ENCODE peak calls at places on chromosomes 12 and 14, in four cellular contexts. J is fibroblast of lung, N is neural progenitor cell, Q is mammary epithelial cell. V is an unnamed sample.

GRCh38 chr14:75570797-75571196 is 7.6 kb upstream of the FLVCR2 start:
- DNase-seq in J (no peak), N (no peak), Q (no peak), V (no peak)

GRCh38 chr14:51396222-51396815 is 156.3 kb downstream of the TMX1 start:
- DNase-seq in J (peak), N (no peak), Q (peak), V (peak)

GRCh38 chr14:71290960-71291466 is 383.8 kb downstream of the PCNX1 start:
- DNase-seq in J (peak), N (no peak), Q (peak), V (peak)

GRCh38 chr14:104291123-104292000 is 153.0 kb downstream of the KIF26A start:
- DNase-seq in J (no peak), N (peak), Q (no peak), V (no peak)

GRCh38 chr12:13538136-13538535 is 341.6 kb downstream of the EMP1 start:
- DNase-seq in J (no peak), N (no peak), Q (no peak), V (no peak)

GRCh38 chr14:63752449-63753169 is 24.7 kb upstream of the SGPP1 start:
- DNase-seq in J (peak), N (no peak), Q (peak), V (peak)

GRCh38 chr14:97783001-97783400 is 985.8 kb downstream of the VRK1 start:
- DNase-seq in J (no peak), N (no peak), Q (no peak), V (no peak)

GRCh38 chr12:110940933-110941332 is 20.6 kb upstream of the MYL2 start:
- DNase-seq in J (no peak), N (no peak), Q (no peak), V (no peak)

GRCh38 chr12:132342828-132343227 is 13.4 kb upstream of the GALNT9 start:
- DNase-seq in J (no peak), N (no peak), Q (no peak), V (no peak)

GRCh38 chr14:100738269-100738691 is 11.6 kb downstream of the DLK1 start:
- DNase-seq in J (no peak), N (no peak), Q (no peak), V (no peak)

GRCh38 chr14:55354500-55354899 is 57.1 kb downstream of the ATG14 start:
- DNase-seq in J (peak), N (peak), Q (peak), V (no peak)

GRCh38 chr12:46246021-46246700 is 22.7 kb downstream of the SLC38A1 start:
- DNase-seq in J (no peak), N (no peak), Q (no peak), V (no peak)

GRCh38 chr12:73159952-73160351 is 887.8 kb downstream of the TRHDE start:
- DNase-seq in J (no peak), N (no peak), Q (no peak), V (no peak)

GRCh38 chr12:131773582-131774221 is 54.5 kb upstream of the MMP17 start:
- DNase-seq in J (no peak), N (no peak), Q (no peak), V (no peak)

GRCh38 chr12:47894652-47895051 is 10.1 kb downstream of the VDR start:
- DNase-seq in J (no peak), N (no peak), Q (no peak), V (no peak)

GRCh38 chr14:67409461-67409860 is 2.5 kb downstream of the PLEK2 start:
- DNase-seq in J (no peak), N (no peak), Q (peak), V (peak)

GRCh38 chr12:100528471-100529139 is 44.9 kb upstream of the GAS2L3 start:
- DNase-seq in J (no peak), N (no peak), Q (no peak), V (no peak)

GRCh38 chr14:51225751-51226150 is 14.3 kb upstream of the TMX1 start:
- DNase-seq in J (peak), N (no peak), Q (no peak), V (no peak)

GRCh38 chr12:117063162-117063911 is 35.9 kb downstream of the TESC start:
- DNase-seq in J (no peak), N (no peak), Q (no peak), V (no peak)

GRCh38 chr12:19036673-19037357 is 92.7 kb upstream of the PLEKHA5 start:
- DNase-seq in J (no peak), N (no peak), Q (no peak), V (no peak)

GRCh38 chr12:89919241-89919906 is 210.7 kb upstream of the ATP2B1 start:
- DNase-seq in J (no peak), N (no peak), Q (no peak), V (no peak)

GRCh38 chr12:16350682-16351081 is 3.2 kb downstream of the MGST1 start:
- DNase-seq in J (peak), N (peak), Q (peak), V (peak)

GRCh38 chr12:80032967-80033366 is 66.4 kb upstream of the OTOGL start:
- DNase-seq in J (no peak), N (no peak), Q (no peak), V (no peak)

GRCh38 chr12:70609739-70610491 is 27.3 kb downstream of the PTPRB start:
- DNase-seq in J (peak), N (peak), Q (peak), V (no peak)

GRCh38 chr14:106506901-106507305 is 980.5 kb downstream of the TMEM121 start:
- DNase-seq in J (no peak), N (no peak), Q (no peak), V (no peak)

GRCh38 chr12:47770086-47770726 is 2.8 kb upstream of the SLC48A1 start:
- DNase-seq in J (peak), N (no peak), Q (no peak), V (no peak)

GRCh38 chr12:13573698-13574321 is 377.3 kb downstream of the EMP1 start:
- DNase-seq in J (peak), N (no peak), Q (peak), V (peak)

GRCh38 chr12:27460471-27460978 is 14.0 kb downstream of the SMCO2 start:
- DNase-seq in J (no peak), N (no peak), Q (peak), V (peak)

DNA sequence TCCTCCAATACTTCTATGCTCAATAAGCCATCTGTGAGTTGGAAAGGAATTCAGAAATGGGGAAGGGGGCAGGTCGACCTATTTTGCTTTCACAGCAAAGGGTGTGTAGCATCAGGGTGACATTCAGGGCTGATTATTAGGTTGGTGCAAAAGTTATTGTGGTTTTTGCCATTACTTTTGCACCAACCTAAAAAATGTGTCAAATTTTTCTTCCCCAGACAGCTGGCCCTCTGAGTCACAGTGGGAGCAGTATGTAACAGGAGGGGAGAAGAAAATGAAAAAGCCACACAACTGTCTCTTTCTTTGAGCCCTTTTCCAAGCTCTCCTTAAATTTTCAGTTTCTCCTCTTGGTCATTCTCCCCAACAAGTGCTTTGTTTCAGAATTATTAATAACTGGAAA is 47.1 kb upstream of the GZMB start:
- DNase-seq in J (no peak), N (no peak), Q (no peak), V (no peak)
- H3K27ac ChIP-seq in J (no peak), N (no peak), Q (no peak), V (no peak)

DNA sequence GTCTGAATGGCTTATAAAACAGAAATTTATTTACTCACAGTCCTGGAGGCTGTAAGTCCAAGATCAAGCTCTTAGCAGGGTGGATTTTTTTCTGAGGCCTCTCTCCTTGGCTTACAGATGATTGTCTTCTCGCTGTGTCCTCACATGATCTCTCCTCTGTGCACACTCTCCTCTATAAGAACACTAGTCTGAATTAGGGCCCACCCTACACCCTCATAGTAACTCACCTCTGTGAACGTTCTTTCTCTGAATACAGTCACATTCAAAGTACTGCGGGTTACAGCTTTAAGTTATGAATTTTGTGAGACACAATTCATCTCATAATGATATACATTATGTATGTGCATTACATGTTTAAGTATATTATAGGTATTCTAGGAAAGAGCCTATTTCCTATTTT is 135.7 kb upstream of the ATXN7L3B start:
- DNase-seq in J (no peak), N (no peak), Q (no peak), V (no peak)
- H3K27ac ChIP-seq in J (no peak), N (no peak), Q (no peak), V (no peak)

DNA sequence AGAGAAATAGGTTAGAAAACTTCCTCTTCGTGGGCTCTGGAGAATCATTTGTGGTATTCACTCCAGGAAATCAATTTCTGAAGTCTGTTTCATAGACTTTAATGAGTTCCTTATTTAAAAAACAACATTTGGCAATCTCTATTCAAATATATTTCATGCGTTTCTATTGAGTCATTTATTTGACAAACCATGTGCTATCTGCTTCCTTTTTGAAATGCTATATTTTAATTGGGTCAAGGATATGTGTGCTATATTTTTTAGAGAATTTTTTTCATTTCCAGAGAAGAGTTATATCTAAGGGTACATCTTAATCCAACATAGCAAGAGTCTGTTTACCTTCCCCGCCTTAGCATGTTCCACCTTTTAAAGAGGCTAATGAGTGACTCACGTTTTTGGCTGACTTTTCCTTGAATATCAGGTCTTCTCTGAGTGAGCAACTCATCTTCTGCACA is 252.4 kb upstream of the EGLN3 start:
- DNase-seq in J (no peak), N (no peak), Q (peak), V (peak)
- H3K27ac ChIP-seq in J (no peak), N (no peak), Q (peak), V (no peak)

DNA sequence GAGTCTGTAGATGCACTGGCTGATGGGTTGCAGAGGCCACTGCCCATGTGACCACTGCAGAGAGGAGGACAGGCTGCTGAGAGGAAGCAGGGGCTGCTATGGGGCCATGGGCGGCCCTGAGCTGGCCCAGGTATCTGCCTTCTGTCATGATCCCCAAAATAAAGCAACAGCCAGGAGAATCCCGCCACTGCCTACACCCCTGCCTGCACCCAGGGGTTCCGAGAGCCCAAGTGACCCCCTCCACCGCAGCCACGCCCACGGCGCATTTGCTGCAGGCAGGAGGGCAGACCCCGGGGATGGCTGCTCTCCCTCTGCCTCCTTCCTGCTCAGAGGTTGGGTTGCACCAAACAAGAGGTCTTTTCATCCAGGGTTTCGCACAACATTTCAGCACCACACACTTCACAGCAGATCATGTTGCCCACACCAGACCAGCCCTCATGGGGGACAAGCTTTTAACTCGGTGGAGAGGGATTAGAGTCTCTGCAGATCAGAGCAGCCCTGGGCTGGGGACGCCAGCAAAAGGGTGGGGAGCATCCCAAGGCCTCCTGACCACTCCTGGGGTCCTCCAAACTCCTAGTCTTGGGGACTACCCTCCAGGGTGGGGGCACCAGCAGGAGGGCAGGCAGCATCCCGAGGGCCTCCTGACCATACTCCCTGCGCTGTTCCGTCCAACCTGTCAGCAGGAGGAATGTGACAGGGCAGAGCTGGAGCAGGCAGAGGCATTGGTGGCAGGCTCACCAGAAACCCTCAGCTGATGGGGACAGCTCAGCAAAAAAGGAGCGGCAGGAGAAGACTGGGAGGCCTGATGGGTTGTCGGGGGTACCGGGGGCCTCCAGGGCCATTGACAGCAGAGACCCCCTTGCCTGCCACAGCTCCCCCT is 14.1 kb downstream of the CCDC85C start:
- DNase-seq in J (no peak), N (no peak), Q (no peak), V (no peak)
- H3K27ac ChIP-seq in J (no peak), N (no peak), Q (no peak), V (no peak)

DNA sequence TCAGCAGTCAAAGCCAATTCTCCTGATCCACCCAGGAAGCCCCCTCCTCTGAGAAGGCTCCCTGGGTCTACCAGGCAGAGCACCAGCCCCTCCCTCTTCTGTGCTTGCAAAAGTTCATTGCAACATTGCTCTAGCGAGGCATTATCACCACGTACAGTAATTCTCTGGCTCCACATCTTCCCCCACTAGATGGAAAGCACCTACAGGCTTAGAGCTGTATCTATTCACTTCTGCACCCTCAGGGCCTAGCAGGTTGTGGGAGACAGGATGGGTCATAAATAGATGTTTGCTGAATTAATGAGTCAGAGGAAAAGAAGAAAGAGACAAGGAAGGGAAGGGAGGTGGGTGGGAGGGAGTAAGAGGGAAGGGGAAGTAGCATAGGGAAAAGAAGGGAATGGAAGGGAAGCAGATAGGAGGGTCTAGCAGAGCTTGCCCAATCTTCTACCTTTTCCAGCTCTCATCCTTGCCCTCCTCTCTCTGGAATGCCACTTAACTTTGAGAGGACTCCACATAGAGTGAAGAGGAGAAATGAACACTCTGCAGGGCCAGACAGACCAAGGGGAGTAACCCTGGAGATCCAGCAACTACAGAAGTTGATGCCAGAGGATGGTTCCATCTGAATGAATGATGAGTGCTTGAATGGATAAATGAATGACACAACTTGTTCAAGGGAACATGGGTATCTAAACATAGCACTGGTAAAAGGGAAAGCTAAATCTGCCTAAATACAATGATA is 42.0 kb upstream of the NT5DC3 start:
- DNase-seq in J (no peak), N (no peak), Q (peak), V (peak)
- H3K27ac ChIP-seq in J (no peak), N (no peak), Q (peak), V (peak)

GRCh38 chr12:57474862-57475261 is 4.8 kb downstream of the ARHGAP9 start:
- DNase-seq in J (no peak), N (no peak), Q (no peak), V (no peak)

GRCh38 chr12:57474430-57474829 is 5.2 kb downstream of the ARHGAP9 start:
- DNase-seq in J (no peak), N (no peak), Q (no peak), V (no peak)

GRCh38 chr12:57476162-57476992 is 3.3 kb downstream of the ARHGAP9 start:
- DNase-seq in J (no peak), N (no peak), Q (no peak), V (no peak)

GRCh38 chr12:57473886-57474285 is 5.8 kb downstream of the ARHGAP9 start:
- DNase-seq in J (no peak), N (no peak), Q (no peak), V (no peak)

GRCh38 chr12:57475271-57476161 is 4.2 kb downstream of the ARHGAP9 start:
- DNase-seq in J (no peak), N (peak), Q (no peak), V (no peak)
- H3K27ac ChIP-seq in J (no peak), N (no peak), Q (no peak), V (no peak)

GRCh38 chr12:57516617-57517153 is 3.6 kb downstream of the DDIT3 start:
- DNase-seq in J (no peak), N (no peak), Q (no peak), V (no peak)
- H3K27ac ChIP-seq in J (no peak), N (no peak), Q (no peak), V (no peak)

V was measured in foreskin keratinocyte.